ENCODE peak calls at places on chromosome 7, in nine cellular contexts. V is thoracic aorta, K is endodermal cell, R is OCI-LY7, F is esophagus squamous epithelium, X is gastrocnemius medialis, U is heart left ventricle, A is upper lobe of right lung, Q is fibroblast of lung. T is an unnamed sample.
A peak's percentile ranks its signal among the peaks of the same experiment; 100 is the strongest.

GRCh38 chr7:33854951-33855350 is 50.4 kb upstream of the BMPER start:
- DNase-seq in V (no peak), X (no peak), F (no peak), U (no peak), A (no peak), Q (peak; percentile 98), K (no peak), R (no peak), T (no peak)

GRCh38 chr7:3964980-3965606 is 664.0 kb downstream of the SDK1 start:
- DNase-seq in U (no peak), R (no peak), A (no peak), K (no peak), X (no peak), F (no peak), V (no peak), Q (no peak), T (no peak)

GRCh38 chr7:111098011-111098925 is 7.3 kb downstream of the LRRN3 start:
- DNase-seq in X (no peak), R (no peak), Q (peak; percentile 42), V (no peak), F (no peak), U (peak; percentile 31), K (peak; percentile 80), A (no peak), T (peak; percentile 31)

GRCh38 chr7:36265720-36266119 is 112.7 kb downstream of the EEPD1 start:
- DNase-seq in U (peak; percentile 43), R (no peak), A (no peak), Q (peak; percentile 27), X (no peak), K (no peak), F (no peak), V (no peak), T (no peak)

GRCh38 chr7:156465186-156465585 is 175.4 kb upstream of the RNF32 start:
- DNase-seq in R (no peak), F (no peak), K (peak; percentile 20), Q (no peak), V (no peak), X (no peak), A (no peak), U (no peak), T (no peak)

GRCh38 chr7:23246540-23246939 is at the start of gene GPNMB:
- DNase-seq in K (no peak), Q (peak; percentile 82), R (no peak), X (peak; percentile 45), V (no peak), F (no peak), U (peak; percentile 30), A (no peak), T (no peak)

GRCh38 chr7:1641173-1641572 is 28.9 kb upstream of the ELFN1 start:
- DNase-seq in U (no peak), V (no peak), X (no peak), K (no peak), Q (no peak), A (no peak), R (no peak), F (no peak), T (no peak)

GRCh38 chr7:108331971-108332370 is 124.3 kb downstream of the NRCAM start:
- DNase-seq in X (no peak), K (no peak), Q (no peak), R (no peak), U (no peak), V (no peak), A (no peak), F (no peak), T (no peak)

GRCh38 chr7:31336202-31337035 is 4.1 kb downstream of the NEUROD6 start:
- DNase-seq in Q (no peak), A (no peak), R (no peak), F (no peak), U (no peak), X (no peak), K (peak; percentile 88), V (no peak), T (no peak)

GRCh38 chr7:51121945-51122425 is 194.6 kb downstream of the COBL start:
- DNase-seq in A (no peak), Q (peak; percentile 2), U (peak; percentile 63), X (no peak), F (no peak), V (no peak), R (peak; percentile 7), K (peak; percentile 79), T (no peak)

GRCh38 chr7:22561895-22562593 is 62.1 kb upstream of the STEAP1B start:
- DNase-seq in K (peak; percentile 71), F (no peak), R (no peak), Q (peak; percentile 55), V (no peak), U (no peak), X (no peak), A (no peak), T (no peak)

GRCh38 chr7:21945374-21946227 is at the start of gene CDCA7L:
- DNase-seq in U (peak; percentile 85), F (no peak), A (peak; percentile 92), K (peak; percentile 89), R (peak; percentile 93), Q (peak; percentile 77), V (no peak), X (no peak), T (peak; percentile 81)

GRCh38 chr7:17598305-17598704 is 299.9 kb downstream of the AHR start:
- DNase-seq in X (no peak), U (no peak), Q (no peak), F (no peak), V (no peak), R (no peak), K (no peak), A (no peak), T (no peak)

GRCh38 chr7:77989981-77990566 is 191.5 kb downstream of the PHTF2 start:
- DNase-seq in R (peak; percentile 23), F (no peak), U (no peak), A (no peak), K (peak; percentile 87), V (no peak), Q (no peak), X (no peak), T (peak; percentile 72)

GRCh38 chr7:149454750-149455149 is 6.1 kb downstream of the ZNF777 start:
- DNase-seq in A (no peak), X (no peak), K (peak; percentile 11), V (no peak), R (no peak), U (no peak), Q (no peak), F (no peak), T (no peak)

GRCh38 chr7:90233569-90233968 is 11.4 kb upstream of the CFAP69 start:
- DNase-seq in F (no peak), V (no peak), R (no peak), K (no peak), X (no peak), U (no peak), A (no peak), Q (no peak), T (no peak)

GRCh38 chr7:132414857-132415256 is 161.4 kb downstream of the PLXNA4 start:
- DNase-seq in K (no peak), A (no peak), R (no peak), V (no peak), X (no peak), Q (no peak), F (no peak), U (no peak), T (no peak)

GRCh38 chr7:81775560-81775959 is 5.7 kb upstream of the HGF start:
- DNase-seq in A (no peak), Q (no peak), K (no peak), X (no peak), F (no peak), R (no peak), V (no peak), U (no peak), T (no peak)
- TF ChIP-seq CTCF in A (no peak), Q (no peak), K (no peak), X (no peak), F (no peak), R (no peak), V (no peak), U (no peak), T (no peak)

GRCh38 chr7:104984591-104985258 is 29.3 kb upstream of the KMT2E start:
- DNase-seq in V (no peak), U (no peak), Q (no peak), F (no peak), K (no peak), R (no peak), X (no peak), A (no peak), T (no peak)
- H3K4me1 ChIP-seq in V (peaks cover 33% of the 10 kb centered on the region), U (peaks cover 57% of the 10 kb centered on the region), Q (peaks cover 42% of the 10 kb centered on the region), F (peaks cover 13% of the 10 kb centered on the region), K (peaks cover 22% of the 10 kb centered on the region), R (peaks cover 74% of the 10 kb centered on the region), X (peaks cover 35% of the 10 kb centered on the region), A (peaks cover 58% of the 10 kb centered on the region), T (peaks cover 52% of the 10 kb centered on the region)

GRCh38 chr7:123057926-123058325 is 62.4 kb upstream of the TAS2R16 start:
- DNase-seq in Q (no peak), X (no peak), A (no peak), U (no peak), V (no peak), F (no peak), K (no peak), R (no peak), T (no peak)

GRCh38 chr7:123060446-123060845 is 64.9 kb upstream of the TAS2R16 start:
- DNase-seq in F (no peak), X (no peak), K (no peak), A (no peak), V (no peak), U (no peak), Q (no peak), R (no peak), T (no peak)

GRCh38 chr7:123051916-123052315 is 56.4 kb upstream of the TAS2R16 start:
- DNase-seq in A (no peak), K (no peak), V (no peak), Q (peak; percentile 51), F (no peak), U (no peak), R (no peak), X (no peak), T (no peak)

DNA sequence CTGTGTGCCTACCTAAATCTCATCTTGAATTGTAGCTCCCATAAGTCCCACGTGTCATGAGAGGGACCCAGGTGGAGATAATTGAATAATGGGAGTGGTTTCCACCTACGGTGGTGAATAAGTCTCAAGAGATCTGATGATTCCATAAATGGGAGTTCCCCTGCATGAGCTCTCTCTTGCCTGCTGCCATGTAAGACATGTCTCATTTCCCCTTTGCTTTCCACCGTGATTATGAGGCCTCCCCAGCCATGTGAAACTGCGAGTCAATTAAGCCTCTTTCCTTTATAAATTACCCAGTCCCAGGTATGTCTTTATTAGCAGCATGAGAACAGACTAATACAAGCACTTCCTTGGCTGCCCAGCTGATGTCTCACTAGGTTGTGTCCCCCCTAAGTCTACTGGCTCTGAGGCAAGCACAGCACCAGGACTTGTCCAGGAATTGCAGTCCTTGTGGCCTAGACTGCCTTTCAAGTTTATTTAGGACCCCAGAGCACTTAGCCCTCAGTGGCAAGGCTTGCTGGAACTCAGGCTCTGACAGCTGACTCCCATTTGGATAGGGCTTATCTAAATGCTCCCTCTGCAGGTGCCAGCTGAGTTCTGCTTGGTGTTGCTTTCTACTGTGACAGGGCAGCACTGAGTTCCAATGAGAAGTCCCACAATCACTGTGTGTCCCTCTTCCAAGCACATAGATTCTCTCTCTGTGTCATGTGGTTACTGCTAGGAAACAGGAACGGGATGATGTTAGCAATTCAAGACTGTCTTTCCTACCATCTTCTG is 59.0 kb upstream of the TAS2R16 start:
- DNase-seq in A (no peak), U (no peak), R (no peak), K (peak; percentile 79), X (no peak), Q (no peak), F (no peak), V (no peak), T (no peak)
- TF ChIP-seq CTCF in A (no peak), U (peak; percentile 38), R (no peak), K (peak; percentile 72), X (no peak), Q (no peak), F (no peak), V (no peak), T (no peak)

GRCh38 chr7:44986218-44987053 is 7.6 kb upstream of the MYO1G start:
- DNase-seq in R (peak; percentile 95), Q (peak; percentile 94), X (peak; percentile 90), U (peak; percentile 97), V (peak; percentile 76), F (peak; percentile 72), A (peak; percentile 98), K (peak; percentile 96), T (peak; percentile 96)
- H3K4me1 ChIP-seq in R (peaks cover 55% of the 10 kb centered on the region), Q (peaks cover 11% of the 10 kb centered on the region), X (peaks cover 22% of the 10 kb centered on the region), U (peaks cover 35% of the 10 kb centered on the region), V (peaks cover 37% of the 10 kb centered on the region), F (peaks cover 19% of the 10 kb centered on the region), A (peaks cover 28% of the 10 kb centered on the region), K (no peaks in the 10 kb centered on the region), T (peaks cover 13% of the 10 kb centered on the region)

T was measured in mucosa of descending colon.